ENCODE peak calls at places on chromosomes 1 and 21, in six cellular contexts. E is mesenchymal stem cell, B is neuronal stem cell, K is IMR-90, U is H1, P is trophoblast cell. R is an unnamed sample.

GRCh38 chr1:159647616-159648015 is 60.0 kb downstream of the APCS start:
- DNase-seq in E (no peak), B (no peak), K (no peak), U (no peak), P (no peak), R (no peak)

GRCh38 chr1:208243522-208243850 is 698 bp downstream of the PLXNA2 start:
- DNase-seq in E (no peak), B (no peak), K (no peak), U (peak), P (peak), R (no peak)

GRCh38 chr1:15260418-15261154 is 13.6 kb downstream of the FHAD1 start:
- DNase-seq in E (peak), B (no peak), K (peak), U (peak), P (peak), R (no peak)

GRCh38 chr1:79128726-79129125 is 122.2 kb upstream of the ADGRL4 start:
- DNase-seq in E (peak), B (no peak), K (peak), U (no peak), P (peak), R (no peak)

GRCh38 chr1:8879348-8880067 is 1.0 kb upstream of the ENO1 start:
- DNase-seq in E (no peak), B (no peak), K (no peak), U (no peak), P (peak), R (no peak)

GRCh38 chr1:56710646-56711045 is 65.5 kb downstream of the PRKAA2 start:
- DNase-seq in E (peak), B (no peak), K (peak), U (no peak), P (peak), R (no peak)

GRCh38 chr1:8858888-8859706 is 19.4 kb downstream of the ENO1 start:
- DNase-seq in E (peak), B (peak), K (peak), U (no peak), P (peak), R (no peak)

GRCh38 chr1:205495237-205495823 is 9.1 kb upstream of the CDK18 start:
- DNase-seq in E (no peak), B (no peak), K (no peak), U (no peak), P (no peak), R (no peak)

GRCh38 chr1:155970531-155971167 is 7.7 kb downstream of the ARHGEF2 start:
- DNase-seq in E (peak), B (no peak), K (peak), U (no peak), P (peak), R (peak)

GRCh38 chr1:234617986-234618725 is 8.2 kb upstream of the IRF2BP2 start:
- DNase-seq in E (peak), B (peak), K (peak), U (no peak), P (peak), R (no peak)

GRCh38 chr1:147225193-147225730 is at the start of gene FMO5:
- DNase-seq in E (peak), B (no peak), K (peak), U (peak), P (peak), R (peak)

GRCh38 chr1:47725732-47726495 is 271.3 kb downstream of the TRABD2B start:
- DNase-seq in E (peak), B (peak), K (peak), U (peak), P (peak), R (peak)

GRCh38 chr1:23624440-23624839 is 65.1 kb upstream of the ID3 start:
- DNase-seq in E (no peak), B (no peak), K (no peak), U (no peak), P (no peak), R (no peak)

GRCh38 chr1:3056641-3057040 is 12.4 kb upstream of the PRDM16 start:
- DNase-seq in E (no peak), B (no peak), K (no peak), U (no peak), P (no peak), R (peak)

GRCh38 chr1:38559180-38559874 is 300.2 kb downstream of the RRAGC start:
- DNase-seq in E (no peak), B (no peak), K (no peak), U (no peak), P (no peak), R (no peak)

GRCh38 chr1:228853637-228854036 is 118.4 kb downstream of the RHOU start:
- DNase-seq in E (no peak), B (no peak), K (no peak), U (no peak), P (peak), R (no peak)

GRCh38 chr1:203930343-203930742 is 68.9 kb downstream of the SNRPE start:
- DNase-seq in E (no peak), B (no peak), K (peak), U (no peak), P (no peak), R (no peak)

GRCh38 chr1:86084998-86085397 is 71.6 kb downstream of the COL24A1 start:
- DNase-seq in E (no peak), B (no peak), K (peak), U (no peak), P (no peak), R (no peak)

GRCh38 chr1:104593418-104594187 is 843.9 kb downstream of the AMY1C start:
- DNase-seq in E (no peak), B (no peak), K (no peak), U (no peak), P (no peak), R (no peak)

GRCh38 chr1:78286686-78287085 is 204.1 kb upstream of the PTGFR start:
- DNase-seq in E (peak), B (no peak), K (peak), U (no peak), P (no peak), R (no peak)

GRCh38 chr1:211135342-211135950 is 1.5 kb upstream of the KCNH1 start:
- DNase-seq in E (peak), B (peak), K (peak), U (no peak), P (peak), R (no peak)

GRCh38 chr1:9389969-9390368 is 97.3 kb downstream of the SPSB1 start:
- DNase-seq in E (no peak), B (no peak), K (no peak), U (no peak), P (peak), R (no peak)

GRCh38 chr1:17682403-17682802 is 72.7 kb upstream of the ACTL8 start:
- DNase-seq in E (no peak), B (no peak), K (no peak), U (no peak), P (no peak), R (no peak)

GRCh38 chr1:197180252-197180878 is 33.9 kb upstream of the ASPM start:
- DNase-seq in E (peak), B (peak), K (peak), U (no peak), P (peak), R (no peak)

GRCh38 chr1:223057569-223058093 is 85.4 kb downstream of the TLR5 start:
- DNase-seq in E (no peak), B (no peak), K (no peak), U (no peak), P (no peak), R (no peak)
- H3K14ac ChIP-seq in E (no peak), B (no peak), K (no peak), U (no peak), P (no peak), R (no peak)

GRCh38 chr21:30097791-30098190 is 68.8 kb downstream of the CLDN17 start:
- DNase-seq in E (no peak), B (no peak), K (no peak), U (no peak), P (no peak), R (no peak)
- H3K14ac ChIP-seq in E (no peak), B (no peak), K (no peak), U (no peak), P (no peak), R (no peak)

GRCh38 chr21:46246345-46246744 is 17.8 kb upstream of the LSS start:
- DNase-seq in E (no peak), B (no peak), K (no peak), U (no peak), P (no peak), R (no peak)

GRCh38 chr21:46247699-46248460 is 19.3 kb upstream of the LSS start:
- DNase-seq in E (no peak), B (no peak), K (no peak), U (no peak), P (no peak), R (no peak)

GRCh38 chr21:46250146-46250725 is 21.7 kb upstream of the LSS start:
- DNase-seq in E (peak), B (no peak), K (peak), U (no peak), P (no peak), R (no peak)

GRCh38 chr21:46245213-46245915 is 16.8 kb upstream of the LSS start:
- DNase-seq in E (no peak), B (no peak), K (no peak), U (no peak), P (no peak), R (no peak)

DNA sequence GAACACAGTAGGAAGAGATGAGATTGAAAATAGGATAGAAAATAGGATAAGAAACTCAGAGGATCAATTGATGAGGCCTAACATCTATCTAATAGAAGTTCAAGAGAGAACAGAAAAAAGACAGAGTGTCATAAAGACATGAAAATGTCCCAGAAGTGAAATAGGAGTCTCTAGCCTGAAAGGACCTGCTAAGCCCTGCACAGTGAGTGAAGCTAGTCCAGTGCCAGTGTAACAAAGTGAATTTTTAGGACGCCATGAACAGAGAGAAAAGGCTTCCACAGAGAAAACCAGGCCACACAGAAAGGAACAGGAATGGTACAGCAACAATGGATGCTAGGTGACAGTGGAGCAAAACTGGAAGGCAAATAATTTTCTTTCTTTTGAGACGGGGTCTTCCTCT is 20.3 kb upstream of the LSS start:
- DNase-seq in E (no peak), B (no peak), K (no peak), U (no peak), P (no peak), R (no peak)
- H3K14ac ChIP-seq in E (no peak), B (no peak), K (no peak), U (no peak), P (no peak), R (no peak)

DNA sequence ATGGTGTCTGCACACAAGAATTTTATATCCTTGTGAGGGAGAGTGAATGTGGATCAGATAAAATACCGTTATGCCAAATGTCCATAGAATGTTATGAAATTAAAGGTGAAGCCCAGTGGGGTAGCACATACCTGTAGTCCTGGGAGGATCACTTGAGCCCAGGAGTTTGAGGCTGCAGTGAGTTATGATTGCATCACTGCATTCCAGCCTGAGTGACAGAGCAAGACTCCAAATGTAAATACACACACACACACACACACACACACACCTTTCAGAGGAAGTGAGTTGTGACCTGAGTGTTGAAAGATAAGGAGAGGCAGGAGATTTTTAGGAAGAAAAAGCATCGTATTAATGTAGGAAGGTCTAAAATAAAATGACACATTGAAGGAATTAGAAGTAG is 28.1 kb upstream of the ZYG11A start:
- DNase-seq in E (no peak), B (no peak), K (peak), U (no peak), P (peak), R (no peak)
- H3K14ac ChIP-seq in E (no peak), B (no peak), K (no peak), U (no peak), P (no peak), R (no peak)

DNA sequence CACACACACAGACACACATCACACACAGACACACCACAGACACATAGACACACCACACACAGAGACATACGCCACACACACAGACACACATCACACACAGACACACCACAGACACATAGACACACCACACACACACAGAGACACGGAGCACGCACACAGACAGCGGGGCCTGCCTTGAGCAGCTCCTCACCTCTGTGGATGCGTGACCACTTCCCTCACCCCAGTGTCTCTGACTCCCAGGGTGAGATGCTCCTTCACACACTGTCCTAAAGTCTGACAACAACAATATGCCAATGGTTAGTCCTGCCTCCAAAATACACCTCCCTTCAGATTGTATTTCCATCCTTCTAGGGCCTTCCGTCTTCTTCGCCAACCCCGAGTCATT is 48.2 kb downstream of the IER5 start:
- DNase-seq in E (no peak), B (no peak), K (no peak), U (no peak), P (no peak), R (no peak)
- H3K14ac ChIP-seq in E (peak), B (no peak), K (peak), U (no peak), P (peak), R (no peak)

GRCh38 chr1:202197670-202198359 is 4.2 kb downstream of the LGR6 start:
- DNase-seq in E (no peak), B (no peak), K (no peak), U (no peak), P (peak), R (no peak)
- H3K14ac ChIP-seq in E (no peak), B (no peak), K (no peak), U (no peak), P (no peak), R (no peak)

R was measured in H9.